ENCODE peak calls at places on chromosomes 5 and 9, in nine cellular contexts. D, O, A, X, G, W, Y, I and H are unnamed samples.
A peak's percentile ranks its signal among the peaks of the same experiment; 100 is the strongest.

GRCh38 chr9:93826209-93826608 is 128.9 kb downstream of the BARX1 start:
- DNase-seq in I (no peak), G (peak; percentile 4), Y (no peak), A (peak; percentile 38), O (peak; percentile 67), X (no peak), W (no peak), D (no peak), H (no peak)

GRCh38 chr5:39441838-39442237 is 17.1 kb upstream of the DAB2 start:
- DNase-seq in D (no peak), I (no peak), A (no peak), O (no peak), G (no peak), X (no peak), W (no peak), Y (no peak), H (no peak)

GRCh38 chr9:134366223-134367031 is 40.2 kb downstream of the RXRA start:
- DNase-seq in W (peak; percentile 90), I (peak; percentile 74), D (peak; percentile 62), O (peak; percentile 15), A (no peak), Y (peak; percentile 43), X (peak; percentile 93), G (peak; percentile 96), H (peak; percentile 94)

GRCh38 chr5:8912106-8912505 is 633.8 kb downstream of the SEMA5A start:
- DNase-seq in W (no peak), Y (peak; percentile 72), A (no peak), I (peak; percentile 80), G (no peak), O (no peak), X (no peak), D (no peak), H (no peak)

GRCh38 chr5:133389066-133389590 is 223.2 kb downstream of the FSTL4 start:
- DNase-seq in I (no peak), X (no peak), A (no peak), D (no peak), W (no peak), O (no peak), G (no peak), Y (no peak), H (no peak)

GRCh38 chr5:39080597-39081204 is 6.5 kb upstream of the RICTOR start:
- DNase-seq in I (peak; percentile 72), A (no peak), W (no peak), Y (peak; percentile 25), O (peak; percentile 50), G (peak; percentile 73), X (peak; percentile 40), D (no peak), H (peak; percentile 80)

GRCh38 chr5:174526177-174526576 is 198.2 kb upstream of the MSX2 start:
- DNase-seq in X (no peak), W (no peak), Y (no peak), G (no peak), O (no peak), A (no peak), I (no peak), D (no peak), H (no peak)

GRCh38 chr9:113548221-113549041 is 84.9 kb downstream of the RGS3 start:
- DNase-seq in X (peak; percentile 86), G (peak; percentile 42), D (no peak), W (no peak), Y (peak; percentile 30), O (peak; percentile 32), I (no peak), A (peak; percentile 31), H (peak; percentile 59)

GRCh38 chr9:125829743-125830142 is 82.6 kb downstream of the PBX3 start:
- DNase-seq in I (no peak), G (peak; percentile 30), O (peak; percentile 73), X (peak; percentile 24), D (no peak), W (no peak), Y (no peak), A (peak; percentile 46), H (peak; percentile 20)